ENCODE peak calls at places on chromosomes 1 and 21, in nine cellular contexts. One of them, this sample, is unnamed.

GRCh38 chr21:44589094-44589493 is 3.2 kb downstream of the KRTAP10-6 start:
- DNase-seq in vagina: peak; percentile 58
- DNase-seq in GM23338: no peak
- DNase-seq in sigmoid colon: no peak
- DNase-seq in HCT116: no peak
- DNase-seq in K562: no peak
- DNase-seq in breast epithelium: no peak
- DNase-seq in suprapubic skin: no peak
- DNase-seq in transverse colon: no peak
- DNase-seq in this sample: no peak

GRCh38 chr1:6267686-6268281 is 6.9 kb upstream of the GPR153 start:
- DNase-seq in vagina: no peak
- DNase-seq in sigmoid colon: no peak
- DNase-seq in HCT116: no peak
- DNase-seq in suprapubic skin: no peak
- DNase-seq in transverse colon: no peak
- DNase-seq in GM23338: no peak
- DNase-seq in breast epithelium: no peak
- DNase-seq in K562: no peak
- DNase-seq in this sample: no peak

GRCh38 chr21:41943468-41944250 is 10.2 kb downstream of the C2CD2 start:
- DNase-seq in HCT116: no peak
- DNase-seq in GM23338: no peak
- DNase-seq in sigmoid colon: no peak
- DNase-seq in transverse colon: no peak
- DNase-seq in breast epithelium: no peak
- DNase-seq in suprapubic skin: no peak
- DNase-seq in K562: no peak
- DNase-seq in vagina: no peak
- DNase-seq in this sample: peak; percentile 52

GRCh38 chr1:54542962-54543539 is 5.0 kb upstream of the ACOT11 start:
- DNase-seq in GM23338: peak; percentile 54
- DNase-seq in sigmoid colon: no peak
- DNase-seq in HCT116: no peak
- DNase-seq in transverse colon: no peak
- DNase-seq in suprapubic skin: no peak
- DNase-seq in K562: peak; percentile 38
- DNase-seq in breast epithelium: no peak
- DNase-seq in vagina: no peak
- DNase-seq in this sample: no peak

GRCh38 chr1:21284206-21285137 is 5.8 kb downstream of the ECE1 start:
- DNase-seq in sigmoid colon: no peak
- DNase-seq in vagina: no peak
- DNase-seq in K562: no peak
- DNase-seq in breast epithelium: no peak
- DNase-seq in HCT116: no peak
- DNase-seq in GM23338: no peak
- DNase-seq in suprapubic skin: no peak
- DNase-seq in transverse colon: no peak
- DNase-seq in this sample: no peak

GRCh38 chr1:23394664-23395063 is 25.0 kb upstream of the ZNF436 start:
- DNase-seq in suprapubic skin: peak; percentile 94
- DNase-seq in transverse colon: peak; percentile 70
- DNase-seq in breast epithelium: peak; percentile 58
- DNase-seq in vagina: no peak
- DNase-seq in GM23338: peak; percentile 60
- DNase-seq in sigmoid colon: peak; percentile 97
- DNase-seq in K562: no peak
- DNase-seq in HCT116: no peak
- DNase-seq in this sample: peak; percentile 82

GRCh38 chr1:185853739-185854138 is 119.5 kb downstream of the HMCN1 start:
- DNase-seq in sigmoid colon: no peak
- DNase-seq in vagina: no peak
- DNase-seq in suprapubic skin: no peak
- DNase-seq in breast epithelium: no peak
- DNase-seq in HCT116: no peak
- DNase-seq in transverse colon: no peak
- DNase-seq in K562: no peak
- DNase-seq in GM23338: no peak
- DNase-seq in this sample: no peak

GRCh38 chr1:233738850-233739249 is 124.9 kb downstream of the KCNK1 start:
- DNase-seq in transverse colon: no peak
- DNase-seq in HCT116: no peak
- DNase-seq in breast epithelium: no peak
- DNase-seq in K562: no peak
- DNase-seq in vagina: no peak
- DNase-seq in GM23338: peak; percentile 83
- DNase-seq in sigmoid colon: no peak
- DNase-seq in suprapubic skin: no peak
- DNase-seq in this sample: no peak

GRCh38 chr1:6506210-6507036 is 15.0 kb upstream of the PLEKHG5 start:
- DNase-seq in GM23338: no peak
- DNase-seq in transverse colon: no peak
- DNase-seq in vagina: no peak
- DNase-seq in K562: no peak
- DNase-seq in sigmoid colon: no peak
- DNase-seq in suprapubic skin: no peak
- DNase-seq in HCT116: no peak
- DNase-seq in breast epithelium: no peak
- DNase-seq in this sample: no peak

GRCh38 chr1:60620107-60620506 is 462.3 kb upstream of the NFIA start:
- DNase-seq in K562: no peak
- DNase-seq in sigmoid colon: no peak
- DNase-seq in GM23338: no peak
- DNase-seq in HCT116: no peak
- DNase-seq in vagina: no peak
- DNase-seq in suprapubic skin: no peak
- DNase-seq in breast epithelium: no peak
- DNase-seq in transverse colon: no peak
- DNase-seq in this sample: no peak

GRCh38 chr1:56903778-56904177 is 49.2 kb downstream of the C8A start:
- DNase-seq in GM23338: no peak
- DNase-seq in sigmoid colon: no peak
- DNase-seq in transverse colon: no peak
- DNase-seq in breast epithelium: no peak
- DNase-seq in vagina: no peak
- DNase-seq in suprapubic skin: no peak
- DNase-seq in K562: no peak
- DNase-seq in HCT116: no peak
- DNase-seq in this sample: no peak

GRCh38 chr1:201311356-201312011 is 28.2 kb downstream of the PKP1 start:
- DNase-seq in vagina: no peak
- DNase-seq in K562: no peak
- DNase-seq in breast epithelium: no peak
- DNase-seq in GM23338: no peak
- DNase-seq in suprapubic skin: no peak
- DNase-seq in sigmoid colon: no peak
- DNase-seq in transverse colon: no peak
- DNase-seq in HCT116: no peak
- DNase-seq in this sample: no peak

GRCh38 chr21:39430457-39430856 is 15.1 kb downstream of the LCA5L start:
- DNase-seq in K562: peak; percentile 59
- DNase-seq in GM23338: peak; percentile 34
- DNase-seq in breast epithelium: no peak
- DNase-seq in sigmoid colon: no peak
- DNase-seq in suprapubic skin: no peak
- DNase-seq in transverse colon: no peak
- DNase-seq in HCT116: no peak
- DNase-seq in vagina: no peak
- DNase-seq in this sample: no peak

GRCh38 chr21:43369124-43369523 is 57.8 kb downstream of the SIK1 start:
- DNase-seq in vagina: no peak
- DNase-seq in HCT116: no peak
- DNase-seq in K562: no peak
- DNase-seq in transverse colon: no peak
- DNase-seq in suprapubic skin: no peak
- DNase-seq in breast epithelium: no peak
- DNase-seq in GM23338: no peak
- DNase-seq in sigmoid colon: no peak
- DNase-seq in this sample: no peak

GRCh38 chr1:215082532-215083407 is at the start of gene KCNK2:
- DNase-seq in suprapubic skin: peak; percentile 71
- DNase-seq in breast epithelium: no peak
- DNase-seq in K562: no peak
- DNase-seq in transverse colon: no peak
- DNase-seq in GM23338: peak; percentile 75
- DNase-seq in vagina: no peak
- DNase-seq in HCT116: no peak
- DNase-seq in sigmoid colon: no peak
- DNase-seq in this sample: peak; percentile 61

GRCh38 chr1:43300661-43301094 is at the start of gene TIE1:
- DNase-seq in transverse colon: no peak
- DNase-seq in suprapubic skin: no peak
- DNase-seq in HCT116: no peak
- DNase-seq in sigmoid colon: no peak
- DNase-seq in vagina: no peak
- DNase-seq in breast epithelium: no peak
- DNase-seq in K562: no peak
- DNase-seq in GM23338: no peak
- DNase-seq in this sample: no peak

GRCh38 chr1:151368000-151368744 is 4.3 kb downstream of the SELENBP1 start:
- DNase-seq in breast epithelium: no peak
- DNase-seq in sigmoid colon: no peak
- DNase-seq in vagina: no peak
- DNase-seq in HCT116: no peak
- DNase-seq in suprapubic skin: no peak
- DNase-seq in transverse colon: no peak
- DNase-seq in K562: no peak
- DNase-seq in GM23338: no peak
- DNase-seq in this sample: peak; percentile 84
- TF ChIP-seq POLR2AphosphoS5 in breast epithelium: no peak
- TF ChIP-seq POLR2AphosphoS5 in sigmoid colon: no peak
- TF ChIP-seq POLR2AphosphoS5 in vagina: no peak
- TF ChIP-seq POLR2AphosphoS5 in HCT116: no peak
- TF ChIP-seq POLR2AphosphoS5 in suprapubic skin: no peak
- TF ChIP-seq POLR2AphosphoS5 in transverse colon: no peak
- TF ChIP-seq POLR2AphosphoS5 in K562: no peak
- TF ChIP-seq POLR2AphosphoS5 in GM23338: no peak
- TF ChIP-seq POLR2AphosphoS5 in this sample: no peak

GRCh38 chr1:58250587-58250948 is 296.0 kb downstream of the OMA1 start:
- DNase-seq in K562: no peak
- DNase-seq in vagina: no peak
- DNase-seq in breast epithelium: no peak
- DNase-seq in sigmoid colon: no peak
- DNase-seq in transverse colon: no peak
- DNase-seq in HCT116: no peak
- DNase-seq in GM23338: no peak
- DNase-seq in suprapubic skin: no peak
- DNase-seq in this sample: no peak
- H3K4me3 ChIP-seq in K562: no peak overlapping the region
- H3K4me3 ChIP-seq in vagina: peak overlapping the region; percentile 41
- H3K4me3 ChIP-seq in breast epithelium: peak overlapping the region; percentile 52
- H3K4me3 ChIP-seq in sigmoid colon: peak overlapping the region; percentile 54
- H3K4me3 ChIP-seq in transverse colon: no peak overlapping the region
- H3K4me3 ChIP-seq in HCT116: no peak overlapping the region
- H3K4me3 ChIP-seq in GM23338: peak overlapping the region; percentile 85
- H3K4me3 ChIP-seq in suprapubic skin: no peak overlapping the region
- H3K4me3 ChIP-seq in this sample: peak overlapping the region; percentile 58

DNA sequence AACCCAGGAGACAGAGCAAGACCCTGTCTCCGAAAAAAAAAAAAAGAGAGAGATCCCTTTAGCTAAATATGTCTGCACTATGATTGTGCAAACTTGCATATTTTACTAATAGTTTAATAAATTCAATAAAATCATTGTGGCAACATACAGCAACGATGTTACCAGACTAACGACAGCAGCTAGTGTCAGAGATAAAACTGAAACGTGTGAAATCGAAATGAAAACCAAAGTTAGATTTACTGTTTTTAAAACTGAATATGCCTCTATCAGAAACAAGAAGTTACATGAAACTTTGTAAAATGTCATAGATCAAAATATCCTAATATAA is 54.9 kb downstream of the CD2 start:
- DNase-seq in GM23338: no peak
- DNase-seq in breast epithelium: no peak
- DNase-seq in sigmoid colon: no peak
- DNase-seq in transverse colon: no peak
- DNase-seq in vagina: no peak
- DNase-seq in suprapubic skin: no peak
- DNase-seq in K562: no peak
- DNase-seq in HCT116: no peak
- DNase-seq in this sample: no peak
- H3K4me1 ChIP-seq in GM23338: peaks cover 17% of the 10 kb centered on the region
- H3K4me1 ChIP-seq in breast epithelium: no peaks in the 10 kb centered on the region
- H3K4me1 ChIP-seq in sigmoid colon: no peaks in the 10 kb centered on the region
- H3K4me1 ChIP-seq in transverse colon: no peaks in the 10 kb centered on the region
- H3K4me1 ChIP-seq in vagina: peaks cover 7% of the 10 kb centered on the region
- H3K4me1 ChIP-seq in suprapubic skin: peaks cover 22% of the 10 kb centered on the region
- H3K4me1 ChIP-seq in K562: peaks cover 6% of the 10 kb centered on the region
- H3K4me1 ChIP-seq in HCT116: no peaks in the 10 kb centered on the region
- H3K4me1 ChIP-seq in this sample: peaks cover 4% of the 10 kb centered on the region

GRCh38 chr1:97094257-97094972 is 372.8 kb downstream of the PTBP2 start:
- DNase-seq in suprapubic skin: no peak
- DNase-seq in K562: no peak
- DNase-seq in HCT116: no peak
- DNase-seq in GM23338: no peak
- DNase-seq in vagina: no peak
- DNase-seq in breast epithelium: no peak
- DNase-seq in transverse colon: no peak
- DNase-seq in sigmoid colon: no peak
- DNase-seq in this sample: no peak

GRCh38 chr1:97091679-97092078 is 370.1 kb downstream of the PTBP2 start:
- DNase-seq in sigmoid colon: no peak
- DNase-seq in HCT116: no peak
- DNase-seq in breast epithelium: no peak
- DNase-seq in GM23338: no peak
- DNase-seq in vagina: no peak
- DNase-seq in K562: no peak
- DNase-seq in suprapubic skin: no peak
- DNase-seq in transverse colon: no peak
- DNase-seq in this sample: no peak

GRCh38 chr1:97092824-97093223 is 371.2 kb downstream of the PTBP2 start:
- DNase-seq in breast epithelium: no peak
- DNase-seq in transverse colon: no peak
- DNase-seq in HCT116: no peak
- DNase-seq in vagina: no peak
- DNase-seq in K562: no peak
- DNase-seq in GM23338: no peak
- DNase-seq in sigmoid colon: no peak
- DNase-seq in suprapubic skin: no peak
- DNase-seq in this sample: no peak

GRCh38 chr1:97095764-97096163 is 374.2 kb downstream of the PTBP2 start:
- DNase-seq in HCT116: no peak
- DNase-seq in sigmoid colon: no peak
- DNase-seq in breast epithelium: no peak
- DNase-seq in vagina: no peak
- DNase-seq in GM23338: no peak
- DNase-seq in suprapubic skin: no peak
- DNase-seq in transverse colon: no peak
- DNase-seq in K562: no peak
- DNase-seq in this sample: no peak

GRCh38 chr1:97093742-97094141 is 372.2 kb downstream of the PTBP2 start:
- DNase-seq in suprapubic skin: no peak
- DNase-seq in GM23338: no peak
- DNase-seq in transverse colon: no peak
- DNase-seq in vagina: no peak
- DNase-seq in K562: no peak
- DNase-seq in breast epithelium: no peak
- DNase-seq in sigmoid colon: no peak
- DNase-seq in HCT116: no peak
- DNase-seq in this sample: no peak
- TF ChIP-seq POLR2AphosphoS5 in suprapubic skin: no peak
- TF ChIP-seq POLR2AphosphoS5 in GM23338: no peak
- TF ChIP-seq POLR2AphosphoS5 in transverse colon: no peak
- TF ChIP-seq POLR2AphosphoS5 in vagina: no peak
- TF ChIP-seq POLR2AphosphoS5 in K562: no peak
- TF ChIP-seq POLR2AphosphoS5 in breast epithelium: no peak
- TF ChIP-seq POLR2AphosphoS5 in sigmoid colon: no peak
- TF ChIP-seq POLR2AphosphoS5 in HCT116: no peak
- TF ChIP-seq POLR2AphosphoS5 in this sample: no peak

GRCh38 chr1:184053881-184054280 is 2.4 kb downstream of the TSEN15 start:
- DNase-seq in HCT116: no peak
- DNase-seq in breast epithelium: no peak
- DNase-seq in K562: no peak
- DNase-seq in GM23338: no peak
- DNase-seq in vagina: no peak
- DNase-seq in transverse colon: no peak
- DNase-seq in suprapubic skin: no peak
- DNase-seq in sigmoid colon: no peak
- DNase-seq in this sample: no peak
- H3K4me3 ChIP-seq in HCT116: no peak overlapping the region
- H3K4me3 ChIP-seq in breast epithelium: no peak overlapping the region
- H3K4me3 ChIP-seq in K562: peak overlapping the region; percentile 75
- H3K4me3 ChIP-seq in GM23338: no peak overlapping the region
- H3K4me3 ChIP-seq in vagina: no peak overlapping the region
- H3K4me3 ChIP-seq in transverse colon: no peak overlapping the region
- H3K4me3 ChIP-seq in suprapubic skin: no peak overlapping the region
- H3K4me3 ChIP-seq in sigmoid colon: no peak overlapping the region
- H3K4me3 ChIP-seq in this sample: no peak overlapping the region

This sample was measured in spleen.